ENCODE peak calls at places on chromosomes 2 and 18, in seven cellular contexts. Z is A172, E is germinal center, R is RWPE1, M is mesothelial cell of epicardium, I is left colon, U is bronchial epithelial cell. G is an unnamed sample.

GRCh38 chr2:120520929-120521912 is 175.3 kb downstream of the INHBB start:
- DNase-seq in Z (peak), E (peak), R (peak), M (no peak), I (no peak), U (peak), G (no peak)

GRCh38 chr2:60808330-60808801 is 52.3 kb downstream of the PAPOLG start:
- DNase-seq in Z (no peak), E (no peak), R (no peak), M (no peak), I (no peak), U (no peak), G (no peak)

GRCh38 chr2:155157065-155157464 is 458.6 kb downstream of the KCNJ3 start:
- DNase-seq in Z (peak), E (no peak), R (no peak), M (no peak), I (no peak), U (no peak), G (no peak)

GRCh38 chr2:226447896-226448295 is 351.7 kb downstream of the IRS1 start:
- DNase-seq in Z (peak), E (no peak), R (peak), M (no peak), I (peak), U (peak), G (peak)

GRCh38 chr2:151576080-151576479 is 158.2 kb downstream of the NEB start:
- DNase-seq in Z (no peak), E (no peak), R (no peak), M (no peak), I (no peak), U (no peak), G (no peak)

GRCh38 chr2:147829106-147829505 is 15.7 kb upstream of the ACVR2A start:
- DNase-seq in Z (peak), E (no peak), R (peak), M (no peak), I (no peak), U (peak), G (no peak)

GRCh38 chr2:31051213-31052185 is 86.7 kb downstream of the GALNT14 start:
- DNase-seq in Z (no peak), E (no peak), R (no peak), M (no peak), I (no peak), U (no peak), G (no peak)

GRCh38 chr2:238973038-238973772 is 125.3 kb downstream of the TWIST2 start:
- DNase-seq in Z (peak), E (no peak), R (no peak), M (no peak), I (no peak), U (no peak), G (no peak)

GRCh38 chr2:128327180-128327964 is 8.7 kb upstream of the HS6ST1 start:
- DNase-seq in Z (no peak), E (no peak), R (no peak), M (no peak), I (no peak), U (no peak), G (no peak)

GRCh38 chr18:75530548-75531211 is 103.2 kb upstream of the SMIM21 start:
- DNase-seq in Z (no peak), E (no peak), R (no peak), M (no peak), I (no peak), U (no peak), G (no peak)

GRCh38 chr2:62457555-62457954 is 48.4 kb downstream of the TMEM17 start:
- DNase-seq in Z (no peak), E (no peak), R (no peak), M (no peak), I (no peak), U (no peak), G (peak)

GRCh38 chr18:39500320-39500719 is 1934.7 kb upstream of the CELF4 start:
- DNase-seq in Z (no peak), E (no peak), R (no peak), M (no peak), I (no peak), U (no peak), G (no peak)

GRCh38 chr2:64586883-64587481 is 62.9 kb downstream of the AFTPH start:
- DNase-seq in Z (peak), E (peak), R (peak), M (no peak), I (no peak), U (peak), G (no peak)

GRCh38 chr18:75410611-75411010 is 16.9 kb downstream of the SMIM21 start:
- DNase-seq in Z (no peak), E (no peak), R (no peak), M (no peak), I (no peak), U (no peak), G (no peak)

GRCh38 chr2:225422145-225422544 is 22.6 kb downstream of the NYAP2 start:
- DNase-seq in Z (no peak), E (no peak), R (no peak), M (no peak), I (no peak), U (no peak), G (no peak)

GRCh38 chr2:8580316-8581047 is 101.4 kb upstream of the ID2 start:
- DNase-seq in Z (no peak), E (peak), R (no peak), M (no peak), I (no peak), U (no peak), G (no peak)

GRCh38 chr2:237865623-237866041 is 6.2 kb downstream of the RAMP1 start:
- DNase-seq in Z (no peak), E (no peak), R (no peak), M (no peak), I (no peak), U (no peak), G (no peak)

GRCh38 chr2:200705305-200705985 is 106.3 kb upstream of the BZW1 start:
- DNase-seq in Z (no peak), E (no peak), R (no peak), M (no peak), I (no peak), U (no peak), G (no peak)

GRCh38 chr2:171248205-171248662 is 87.5 kb upstream of the TLK1 start:
- DNase-seq in Z (no peak), E (no peak), R (no peak), M (no peak), I (no peak), U (no peak), G (no peak)

GRCh38 chr2:211939177-211939576 is 599.4 kb downstream of the ERBB4 start:
- DNase-seq in Z (no peak), E (no peak), R (no peak), M (no peak), I (no peak), U (no peak), G (no peak)

GRCh38 chr18:45169610-45170009 is 445.7 kb upstream of the SLC14A2 start:
- DNase-seq in Z (peak), E (no peak), R (peak), M (no peak), I (no peak), U (peak), G (peak)

GRCh38 chr2:120986898-120987650 is 251.4 kb downstream of the GLI2 start:
- DNase-seq in Z (no peak), E (no peak), R (no peak), M (no peak), I (peak), U (no peak), G (no peak)

G was measured in foreskin keratinocyte.